ENCODE peak calls at places on chromosomes 5 and 9, in four cellular contexts. I, J, Z and M are unnamed samples.

GRCh38 chr9:91117959-91118651 is 243.6 kb downstream of the AUH start:
- DNase-seq in Z (no peak), I (peak), J (peak), M (no peak)

GRCh38 chr5:172834570-172835245 is 657 bp downstream of the ERGIC1 start:
- DNase-seq in J (no peak), I (no peak), Z (peak), M (peak)

GRCh38 chr5:28344803-28345433 is 1306.5 kb upstream of the CDH9 start:
- DNase-seq in Z (no peak), J (no peak), I (no peak), M (no peak)

GRCh38 chr5:31232273-31232888 is 38.9 kb downstream of the CDH6 start:
- DNase-seq in I (peak), J (no peak), Z (no peak), M (peak)

GRCh38 chr9:108869092-108869725 is 7.1 kb downstream of the ACTL7A start:
- DNase-seq in I (no peak), J (no peak), Z (no peak), M (no peak)

GRCh38 chr9:35795701-35796100 is 4.3 kb downstream of the NPR2 start:
- DNase-seq in J (no peak), Z (no peak), I (no peak), M (no peak)

GRCh38 chr9:113715086-113715485 is 161.0 kb upstream of the ZNF618 start:
- DNase-seq in I (no peak), J (no peak), Z (no peak), M (no peak)

GRCh38 chr9:130658893-130659698 is 5.3 kb upstream of the PRDM12 start:
- DNase-seq in J (no peak), I (no peak), Z (no peak), M (no peak)

GRCh38 chr5:143105216-143105905 is 298.1 kb downstream of the NR3C1 start:
- DNase-seq in J (no peak), Z (no peak), I (no peak), M (no peak)

GRCh38 chr5:98787131-98787719 is 13.8 kb downstream of the RGMB start:
- DNase-seq in J (no peak), Z (no peak), I (no peak), M (no peak)

GRCh38 chr5:142645456-142645855 is 40.4 kb downstream of the FGF1 start:
- DNase-seq in J (no peak), Z (no peak), I (no peak), M (no peak)

GRCh38 chr5:155908543-155908942 is 418.4 kb upstream of the SGCD start:
- DNase-seq in Z (no peak), I (no peak), J (no peak), M (no peak)

GRCh38 chr9:129336601-129337286 is 158.7 kb upstream of the IER5L start:
- DNase-seq in Z (no peak), J (no peak), I (peak), M (no peak)

GRCh38 chr5:110361501-110361900 is 365.0 kb downstream of the TMEM232 start:
- DNase-seq in I (no peak), Z (no peak), J (no peak), M (no peak)

GRCh38 chr5:79935992-79936643 is 54.9 kb downstream of the MTX3 start:
- DNase-seq in Z (no peak), J (peak), I (no peak), M (no peak)

GRCh38 chr9:112120471-112120925 is 54.6 kb downstream of the SUSD1 start:
- DNase-seq in Z (no peak), I (no peak), J (no peak), M (no peak)

GRCh38 chr9:132589148-132590036 is 7.0 kb downstream of the BARHL1 start:
- DNase-seq in Z (no peak), I (no peak), J (no peak), M (no peak)

GRCh38 chr5:174084691-174085154 is 39.2 kb downstream of the NSG2 start:
- DNase-seq in Z (no peak), J (no peak), I (no peak), M (no peak)

GRCh38 chr5:108919591-108920326 is 172.1 kb downstream of the FER start:
- DNase-seq in I (no peak), J (no peak), Z (no peak), M (peak)

GRCh38 chr5:99771296-99771695 is 763.9 kb upstream of the FAM174A start:
- DNase-seq in I (no peak), J (no peak), Z (no peak), M (no peak)

GRCh38 chr9:134206317-134207300 is 42.2 kb upstream of the RNU6ATAC start:
- DNase-seq in Z (no peak), J (no peak), I (no peak), M (peak)

GRCh38 chr5:133451926-133452325 is 160.4 kb downstream of the FSTL4 start:
- DNase-seq in Z (no peak), I (no peak), J (no peak), M (no peak)

GRCh38 chr5:75340714-75341478 is 3.9 kb downstream of the HMGCR start:
- DNase-seq in I (no peak), J (no peak), Z (no peak), M (no peak)

GRCh38 chr9:78614892-78615291 is 318.0 kb downstream of the PSAT1 start:
- DNase-seq in J (no peak), I (no peak), Z (no peak), M (no peak)

GRCh38 chr9:78622131-78622530 is 325.2 kb downstream of the PSAT1 start:
- DNase-seq in J (no peak), I (no peak), Z (no peak), M (no peak)

GRCh38 chr9:78620303-78620702 is 323.4 kb downstream of the PSAT1 start:
- DNase-seq in Z (no peak), J (no peak), I (no peak), M (no peak)

GRCh38 chr9:78620764-78621163 is 323.8 kb downstream of the PSAT1 start:
- DNase-seq in Z (no peak), I (no peak), J (no peak), M (no peak)

GRCh38 chr9:78618735-78619134 is 321.8 kb downstream of the PSAT1 start:
- DNase-seq in I (no peak), Z (no peak), J (no peak), M (no peak)
- TF ChIP-seq CTCF in I (no peak), Z (no peak), J (no peak), M (no peak)

GRCh38 chr5:33501260-33501659 is 60.5 kb downstream of the TARS1 start:
- DNase-seq in J (no peak), Z (no peak), I (no peak), M (no peak)
- TF ChIP-seq CTCF in J (no peak), Z (no peak), I (no peak), M (no peak)

GRCh38 chr5:26329562-26330189 is 708.7 kb downstream of the CDH9 start:
- DNase-seq in I (no peak), J (no peak), Z (no peak), M (no peak)
- TF ChIP-seq CTCF in I (peak), J (no peak), Z (peak), M (peak)

GRCh38 chr5:92222449-92222848 is 839.3 kb upstream of the ARRDC3 start:
- DNase-seq in I (no peak), Z (no peak), J (no peak), M (no peak)
- TF ChIP-seq CTCF in I (no peak), Z (peak), J (no peak), M (no peak)

GRCh38 chr5:62722360-62722759 is 143.7 kb downstream of the LRRC70 start:
- DNase-seq in Z (no peak), I (no peak), J (no peak), M (no peak)
- TF ChIP-seq CTCF in Z (peak), I (no peak), J (no peak), M (no peak)

GRCh38 chr5:42745426-42745825 is 11.2 kb upstream of the CCDC152 start:
- DNase-seq in I (no peak), J (no peak), Z (no peak), M (no peak)
- TF ChIP-seq CTCF in I (peak), J (no peak), Z (peak), M (no peak)